ENCODE peak calls at places on chromosomes 13 and 19, in seven cellular contexts. One of them, this sample, is unnamed.

GRCh38 chr13:41060723-41061074 is 610 bp upstream of the WBP4 start:
- DNase-seq in mesendoderm: peak; percentile 87
- DNase-seq in K562: peak; percentile 64
- DNase-seq in IMR-90: no peak
- DNase-seq in esophagus squamous epithelium: peak; percentile 64
- DNase-seq in tibial nerve: peak; percentile 83
- DNase-seq in endodermal cell: peak; percentile 91
- DNase-seq in this sample: peak; percentile 82

GRCh38 chr19:991174-991931 is 7.2 kb downstream of the WDR18 start:
- DNase-seq in tibial nerve: no peak
- DNase-seq in mesendoderm: peak; percentile 70
- DNase-seq in K562: peak; percentile 89
- DNase-seq in esophagus squamous epithelium: no peak
- DNase-seq in IMR-90: peak; percentile 46
- DNase-seq in endodermal cell: peak; percentile 97
- DNase-seq in this sample: peak; percentile 54

GRCh38 chr19:45446944-45447343 is 20.9 kb upstream of the FOSB start:
- DNase-seq in endodermal cell: no peak
- DNase-seq in esophagus squamous epithelium: no peak
- DNase-seq in K562: no peak
- DNase-seq in IMR-90: no peak
- DNase-seq in tibial nerve: no peak
- DNase-seq in mesendoderm: no peak
- DNase-seq in this sample: no peak

GRCh38 chr19:30084390-30084819 is 142.4 kb downstream of the URI1 start:
- DNase-seq in esophagus squamous epithelium: no peak
- DNase-seq in endodermal cell: no peak
- DNase-seq in mesendoderm: no peak
- DNase-seq in K562: no peak
- DNase-seq in tibial nerve: no peak
- DNase-seq in IMR-90: no peak
- DNase-seq in this sample: no peak

GRCh38 chr19:58354478-58355030 is 1.3 kb upstream of the A1BG start:
- DNase-seq in endodermal cell: no peak
- DNase-seq in tibial nerve: no peak
- DNase-seq in K562: no peak
- DNase-seq in esophagus squamous epithelium: no peak
- DNase-seq in mesendoderm: no peak
- DNase-seq in IMR-90: no peak
- DNase-seq in this sample: no peak

GRCh38 chr13:27522847-27523246 is 72.5 kb upstream of the MTIF3 start:
- DNase-seq in IMR-90: no peak
- DNase-seq in tibial nerve: no peak
- DNase-seq in endodermal cell: no peak
- DNase-seq in K562: no peak
- DNase-seq in esophagus squamous epithelium: no peak
- DNase-seq in mesendoderm: no peak
- DNase-seq in this sample: peak; percentile 78

GRCh38 chr19:2449019-2449418 is 7.7 kb downstream of the LMNB2 start:
- DNase-seq in tibial nerve: no peak
- DNase-seq in K562: no peak
- DNase-seq in mesendoderm: no peak
- DNase-seq in endodermal cell: no peak
- DNase-seq in esophagus squamous epithelium: no peak
- DNase-seq in IMR-90: no peak
- DNase-seq in this sample: no peak

GRCh38 chr13:78586706-78587105 is 16.6 kb downstream of the POU4F1 start:
- DNase-seq in IMR-90: no peak
- DNase-seq in mesendoderm: peak; percentile 91
- DNase-seq in esophagus squamous epithelium: no peak
- DNase-seq in K562: peak; percentile 29
- DNase-seq in tibial nerve: no peak
- DNase-seq in endodermal cell: peak; percentile 92
- DNase-seq in this sample: no peak

GRCh38 chr19:7562646-7563393 is 27.3 kb downstream of the PNPLA6 start:
- DNase-seq in endodermal cell: peak; percentile 74
- DNase-seq in tibial nerve: no peak
- DNase-seq in esophagus squamous epithelium: no peak
- DNase-seq in mesendoderm: peak; percentile 7
- DNase-seq in IMR-90: no peak
- DNase-seq in K562: peak; percentile 69
- DNase-seq in this sample: no peak

GRCh38 chr19:44615529-44616247 is 2.3 kb downstream of the IGSF23 start:
- DNase-seq in K562: no peak
- DNase-seq in endodermal cell: no peak
- DNase-seq in IMR-90: no peak
- DNase-seq in esophagus squamous epithelium: no peak
- DNase-seq in mesendoderm: no peak
- DNase-seq in tibial nerve: no peak
- DNase-seq in this sample: no peak

GRCh38 chr19:3154957-3155736 is 19.3 kb downstream of the GNA15 start:
- DNase-seq in tibial nerve: peak; percentile 48
- DNase-seq in IMR-90: peak; percentile 99
- DNase-seq in K562: peak; percentile 92
- DNase-seq in mesendoderm: peak; percentile 74
- DNase-seq in endodermal cell: no peak
- DNase-seq in esophagus squamous epithelium: peak; percentile 32
- DNase-seq in this sample: peak; percentile 75

GRCh38 chr19:28560786-28561185 is 652.2 kb downstream of the UQCRFS1 start:
- DNase-seq in IMR-90: no peak
- DNase-seq in mesendoderm: peak; percentile 16
- DNase-seq in endodermal cell: no peak
- DNase-seq in tibial nerve: no peak
- DNase-seq in esophagus squamous epithelium: no peak
- DNase-seq in K562: peak; percentile 52
- DNase-seq in this sample: no peak

GRCh38 chr19:18951721-18952281 is 10.8 kb upstream of the HOMER3 start:
- DNase-seq in K562: no peak
- DNase-seq in IMR-90: no peak
- DNase-seq in esophagus squamous epithelium: no peak
- DNase-seq in tibial nerve: no peak
- DNase-seq in mesendoderm: no peak
- DNase-seq in endodermal cell: no peak
- DNase-seq in this sample: no peak

GRCh38 chr13:102236830-102237621 is 164.8 kb downstream of the FGF14 start:
- DNase-seq in IMR-90: no peak
- DNase-seq in tibial nerve: no peak
- DNase-seq in endodermal cell: peak; percentile 59
- DNase-seq in K562: no peak
- DNase-seq in mesendoderm: no peak
- DNase-seq in esophagus squamous epithelium: no peak
- DNase-seq in this sample: no peak

GRCh38 chr19:28864577-28865042 is 348.3 kb downstream of the UQCRFS1 start:
- DNase-seq in K562: no peak
- DNase-seq in mesendoderm: no peak
- DNase-seq in IMR-90: peak; percentile 7
- DNase-seq in esophagus squamous epithelium: no peak
- DNase-seq in tibial nerve: no peak
- DNase-seq in endodermal cell: no peak
- DNase-seq in this sample: no peak

GRCh38 chr19:18899624-18900560 is 3.9 kb upstream of the CERS1 start:
- DNase-seq in mesendoderm: no peak
- DNase-seq in esophagus squamous epithelium: no peak
- DNase-seq in tibial nerve: no peak
- DNase-seq in K562: no peak
- DNase-seq in endodermal cell: no peak
- DNase-seq in IMR-90: no peak
- DNase-seq in this sample: no peak

GRCh38 chr13:51451467-51452390 is 1.1 kb downstream of the INTS6 start:
- DNase-seq in mesendoderm: peak; percentile 90
- DNase-seq in esophagus squamous epithelium: peak; percentile 50
- DNase-seq in endodermal cell: peak; percentile 92
- DNase-seq in K562: peak; percentile 71
- DNase-seq in IMR-90: peak; percentile 57
- DNase-seq in tibial nerve: peak; percentile 73
- DNase-seq in this sample: peak; percentile 61

GRCh38 chr13:73171926-73172325 is 113.1 kb downstream of the KLF5 start:
- DNase-seq in mesendoderm: peak; percentile 89
- DNase-seq in endodermal cell: peak; percentile 79
- DNase-seq in IMR-90: peak; percentile 46
- DNase-seq in tibial nerve: no peak
- DNase-seq in K562: no peak
- DNase-seq in esophagus squamous epithelium: no peak
- DNase-seq in this sample: no peak

GRCh38 chr13:41405367-41405766 is 52.0 kb upstream of the RGCC start:
- DNase-seq in tibial nerve: no peak
- DNase-seq in endodermal cell: no peak
- DNase-seq in esophagus squamous epithelium: no peak
- DNase-seq in K562: no peak
- DNase-seq in mesendoderm: no peak
- DNase-seq in IMR-90: no peak
- DNase-seq in this sample: no peak

GRCh38 chr13:75173457-75174356 is 308.3 kb downstream of the TBC1D4 start:
- DNase-seq in endodermal cell: peak; percentile 50
- DNase-seq in esophagus squamous epithelium: no peak
- DNase-seq in mesendoderm: peak; percentile 33
- DNase-seq in K562: no peak
- DNase-seq in tibial nerve: no peak
- DNase-seq in IMR-90: no peak
- DNase-seq in this sample: no peak

GRCh38 chr19:46076951-46077814 is 36.4 kb upstream of the IGFL4 start:
- DNase-seq in IMR-90: peak; percentile 79
- DNase-seq in tibial nerve: peak; percentile 26
- DNase-seq in mesendoderm: peak; percentile 94
- DNase-seq in K562: peak; percentile 90
- DNase-seq in endodermal cell: peak; percentile 94
- DNase-seq in esophagus squamous epithelium: no peak
- DNase-seq in this sample: peak; percentile 57

GRCh38 chr19:7673995-7674667 is 2.8 kb upstream of the MCEMP1 start:
- DNase-seq in mesendoderm: peak; percentile 66
- DNase-seq in esophagus squamous epithelium: no peak
- DNase-seq in K562: peak; percentile 90
- DNase-seq in IMR-90: peak; percentile 45
- DNase-seq in tibial nerve: peak; percentile 50
- DNase-seq in endodermal cell: peak; percentile 82
- DNase-seq in this sample: peak; percentile 96

GRCh38 chr19:6108721-6109633 is 1.3 kb downstream of the RFX2 start:
- DNase-seq in esophagus squamous epithelium: no peak
- DNase-seq in tibial nerve: peak; percentile 77
- DNase-seq in mesendoderm: peak; percentile 41
- DNase-seq in K562: peak; percentile 44
- DNase-seq in IMR-90: peak; percentile 66
- DNase-seq in endodermal cell: peak; percentile 70
- DNase-seq in this sample: peak; percentile 37

GRCh38 chr13:19072543-19072942 is 109.1 kb downstream of the TUBA3C start:
- DNase-seq in K562: no peak
- DNase-seq in mesendoderm: no peak
- DNase-seq in tibial nerve: no peak
- DNase-seq in esophagus squamous epithelium: no peak
- DNase-seq in endodermal cell: no peak
- DNase-seq in IMR-90: no peak
- DNase-seq in this sample: no peak

GRCh38 chr19:32719611-32720059 is at the start of gene TDRD12:
- DNase-seq in tibial nerve: no peak
- DNase-seq in endodermal cell: peak; percentile 75
- DNase-seq in esophagus squamous epithelium: no peak
- DNase-seq in mesendoderm: peak; percentile 18
- DNase-seq in IMR-90: no peak
- DNase-seq in K562: no peak
- DNase-seq in this sample: no peak

GRCh38 chr13:29483211-29483610 is 112.3 kb downstream of the SLC7A1 start:
- DNase-seq in IMR-90: no peak
- DNase-seq in K562: no peak
- DNase-seq in endodermal cell: no peak
- DNase-seq in esophagus squamous epithelium: no peak
- DNase-seq in tibial nerve: no peak
- DNase-seq in mesendoderm: no peak
- DNase-seq in this sample: no peak

GRCh38 chr19:10644351-10645007 is 9.7 kb upstream of the ILF3 start:
- DNase-seq in esophagus squamous epithelium: no peak
- DNase-seq in endodermal cell: peak; percentile 95
- DNase-seq in K562: peak; percentile 92
- DNase-seq in IMR-90: peak; percentile 69
- DNase-seq in mesendoderm: peak; percentile 88
- DNase-seq in tibial nerve: peak; percentile 82
- DNase-seq in this sample: peak; percentile 79

GRCh38 chr19:41861846-41862245 is 1.8 kb downstream of the RPS19 start:
- DNase-seq in K562: no peak
- DNase-seq in IMR-90: no peak
- DNase-seq in mesendoderm: no peak
- DNase-seq in tibial nerve: no peak
- DNase-seq in esophagus squamous epithelium: no peak
- DNase-seq in endodermal cell: no peak
- DNase-seq in this sample: no peak
- H3K4me3 ChIP-seq in K562: peak overlapping the region; percentile 93
- H3K4me3 ChIP-seq in IMR-90: no peak overlapping the region
- H3K4me3 ChIP-seq in mesendoderm: no peak overlapping the region
- H3K4me3 ChIP-seq in tibial nerve: no peak overlapping the region
- H3K4me3 ChIP-seq in esophagus squamous epithelium: peak overlapping the region; percentile 97
- H3K4me3 ChIP-seq in endodermal cell: peak overlapping the region; percentile 98
- H3K4me3 ChIP-seq in this sample: peak overlapping the region; percentile 87

DNA sequence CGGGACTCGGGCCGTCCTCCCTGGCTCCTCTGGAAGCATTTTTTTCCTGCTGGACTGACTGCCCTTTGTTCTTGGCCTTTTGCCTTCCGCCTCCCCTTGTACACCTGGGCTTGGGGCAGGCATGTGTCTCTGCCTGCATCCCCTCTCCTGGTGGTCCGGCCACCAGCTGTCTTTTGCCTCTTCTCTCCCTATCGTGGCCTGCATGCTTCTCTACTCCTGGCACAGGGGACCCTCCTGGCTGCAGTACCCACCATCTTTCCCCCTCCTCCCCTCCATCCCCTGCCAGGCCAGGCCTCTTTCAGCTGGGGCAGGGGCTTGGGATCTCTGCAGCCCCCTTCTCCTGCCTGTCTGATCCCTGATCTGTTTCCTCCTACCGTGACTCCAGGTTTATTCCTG is 12.1 kb downstream of the WTIP start:
- DNase-seq in tibial nerve: no peak
- DNase-seq in endodermal cell: no peak
- DNase-seq in K562: no peak
- DNase-seq in mesendoderm: no peak
- DNase-seq in IMR-90: no peak
- DNase-seq in esophagus squamous epithelium: no peak
- DNase-seq in this sample: no peak
- H3K27ac ChIP-seq in tibial nerve: no peak overlapping the region
- H3K27ac ChIP-seq in endodermal cell: no peak overlapping the region
- H3K27ac ChIP-seq in K562: no peak overlapping the region
- H3K27ac ChIP-seq in mesendoderm: no peak overlapping the region
- H3K27ac ChIP-seq in IMR-90: no peak overlapping the region
- H3K27ac ChIP-seq in esophagus squamous epithelium: no peak overlapping the region
- H3K27ac ChIP-seq in this sample: no peak overlapping the region

GRCh38 chr19:39083599-39083982 is 577 bp upstream of the ACP7 start:
- DNase-seq in K562: no peak
- DNase-seq in IMR-90: no peak
- DNase-seq in tibial nerve: no peak
- DNase-seq in esophagus squamous epithelium: no peak
- DNase-seq in endodermal cell: peak; percentile 64
- DNase-seq in mesendoderm: no peak
- DNase-seq in this sample: no peak
- H3K4me3 ChIP-seq in K562: no peak overlapping the region
- H3K4me3 ChIP-seq in IMR-90: no peak overlapping the region
- H3K4me3 ChIP-seq in tibial nerve: peak overlapping the region; percentile 17
- H3K4me3 ChIP-seq in esophagus squamous epithelium: peak overlapping the region; percentile 38
- H3K4me3 ChIP-seq in endodermal cell: no peak overlapping the region
- H3K4me3 ChIP-seq in mesendoderm: no peak overlapping the region
- H3K4me3 ChIP-seq in this sample: no peak overlapping the region

DNA sequence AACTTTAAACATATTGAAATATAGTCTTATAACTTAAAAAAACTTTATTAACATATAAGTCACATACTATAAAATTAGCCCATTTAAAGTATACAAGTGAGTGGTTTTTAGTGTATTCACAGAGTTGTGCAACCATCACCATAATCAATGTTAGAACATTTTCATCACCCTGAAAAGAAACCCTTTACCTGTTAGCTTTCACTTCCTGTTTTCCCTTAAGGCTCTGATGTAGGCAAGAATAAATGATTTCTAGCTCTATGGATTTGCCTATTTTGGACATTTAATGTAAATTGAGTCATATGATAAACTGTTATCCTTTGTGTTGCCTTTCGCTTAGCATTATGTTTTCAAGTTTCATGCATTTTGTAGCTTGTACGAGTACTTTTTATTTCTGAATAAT is 15.6 kb downstream of the ZNF568 start:
- DNase-seq in esophagus squamous epithelium: no peak
- DNase-seq in mesendoderm: no peak
- DNase-seq in K562: no peak
- DNase-seq in IMR-90: no peak
- DNase-seq in tibial nerve: no peak
- DNase-seq in endodermal cell: no peak
- DNase-seq in this sample: no peak
- H3K27ac ChIP-seq in esophagus squamous epithelium: no peak overlapping the region
- H3K27ac ChIP-seq in mesendoderm: no peak overlapping the region
- H3K27ac ChIP-seq in K562: no peak overlapping the region
- H3K27ac ChIP-seq in IMR-90: no peak overlapping the region
- H3K27ac ChIP-seq in tibial nerve: no peak overlapping the region
- H3K27ac ChIP-seq in endodermal cell: no peak overlapping the region
- H3K27ac ChIP-seq in this sample: no peak overlapping the region

This sample was measured in HL-60.